ENCODE peak calls at places on chromosomes 6 and 20, in ten cellular contexts. X is PC-3, G is neural crest cell, A is bronchial epithelial cell, D is colonic mucosa, V is astrocyte of the spinal cord, L is GM13976, W is endothelial cell, Z is omental fat pad, F is nephron progenitor cell. R is an unnamed sample.

GRCh38 chr20:13355386-13355785 is 134.3 kb downstream of the ISM1 start:
- DNase-seq in D (no peak), W (no peak), L (no peak), V (no peak), Z (no peak), G (no peak), F (no peak), X (no peak), A (peak), R (no peak)

GRCh38 chr20:9839626-9840025 is 750 bp upstream of the PAK5 start:
- DNase-seq in D (no peak), A (peak), V (no peak), G (no peak), X (no peak), F (no peak), W (no peak), Z (no peak), L (no peak), R (no peak)

GRCh38 chr6:51025082-51025777 is 206.6 kb downstream of the TFAP2B start:
- DNase-seq in A (peak), G (no peak), F (no peak), Z (no peak), V (peak), X (peak), D (no peak), L (no peak), W (no peak), R (no peak)

GRCh38 chr6:15662246-15663056 is at the start of gene DTNBP1:
- DNase-seq in D (peak), F (peak), X (peak), G (peak), W (peak), L (peak), A (peak), Z (peak), V (peak), R (peak)

GRCh38 chr6:11384531-11385309 is 152.3 kb upstream of the NEDD9 start:
- DNase-seq in X (no peak), F (no peak), A (no peak), W (no peak), V (peak), D (no peak), Z (no peak), L (no peak), G (no peak), R (no peak)

GRCh38 chr6:149648148-149649145 is at the start of gene KATNA1:
- DNase-seq in F (peak), X (peak), D (peak), G (peak), L (peak), A (peak), V (peak), W (peak), Z (peak), R (peak)

GRCh38 chr6:136979206-136979605 is 57.1 kb downstream of the SLC35D3 start:
- DNase-seq in A (no peak), V (no peak), W (no peak), Z (no peak), G (no peak), F (peak), L (no peak), X (no peak), D (no peak), R (no peak)

GRCh38 chr20:35339007-35339406 is 46.8 kb upstream of the FAM83C start:
- DNase-seq in W (no peak), G (no peak), F (no peak), L (no peak), D (no peak), Z (no peak), X (peak), A (peak), V (peak), R (no peak)

GRCh38 chr6:78589426-78589825 is 277.9 kb upstream of the IRAK1BP1 start:
- DNase-seq in Z (no peak), X (no peak), G (no peak), F (no peak), V (no peak), A (no peak), L (no peak), D (no peak), W (no peak), R (no peak)

GRCh38 chr6:88045521-88046136 is 2.0 kb upstream of the SPACA1 start:
- DNase-seq in D (no peak), F (no peak), G (no peak), L (no peak), W (no peak), Z (no peak), V (no peak), X (no peak), A (no peak), R (no peak)

GRCh38 chr6:15341311-15341710 is 95.4 kb downstream of the JARID2 start:
- DNase-seq in G (no peak), A (peak), F (no peak), L (no peak), X (peak), Z (no peak), D (no peak), W (no peak), V (no peak), R (no peak)

GRCh38 chr6:129491436-129491835 is 218.5 kb downstream of the ARHGAP18 start:
- DNase-seq in D (no peak), A (no peak), X (peak), L (no peak), G (no peak), V (no peak), F (no peak), W (no peak), Z (no peak), R (no peak)

GRCh38 chr20:56624786-56625681 is 4.1 kb upstream of the TFAP2C start:
- DNase-seq in W (peak), A (no peak), Z (no peak), V (no peak), L (peak), D (no peak), G (no peak), X (no peak), F (peak), R (no peak)

GRCh38 chr6:7196019-7196402 is 88.2 kb downstream of the RREB1 start:
- DNase-seq in V (no peak), L (no peak), A (no peak), Z (no peak), W (no peak), D (no peak), G (no peak), F (no peak), X (peak), R (no peak)

GRCh38 chr6:5305968-5306626 is 44.8 kb downstream of the FARS2 start:
- DNase-seq in D (no peak), X (peak), V (no peak), G (no peak), W (no peak), Z (no peak), F (peak), A (no peak), L (no peak), R (no peak)

GRCh38 chr20:35508493-35509218 is 20.8 kb downstream of the C20orf173 start:
- DNase-seq in G (no peak), W (no peak), X (no peak), V (no peak), A (no peak), Z (no peak), D (no peak), L (no peak), F (no peak), R (no peak)

GRCh38 chr20:63139369-63139768 is 76.6 kb downstream of the YTHDF1 start:
- DNase-seq in X (no peak), Z (no peak), F (no peak), L (no peak), A (no peak), W (no peak), V (no peak), G (no peak), D (no peak), R (no peak)
- TF ChIP-seq CTCF in X (no peak), Z (no peak), F (no peak), L (no peak), A (no peak), W (no peak), V (no peak), G (no peak), D (no peak), R (no peak)

DNA sequence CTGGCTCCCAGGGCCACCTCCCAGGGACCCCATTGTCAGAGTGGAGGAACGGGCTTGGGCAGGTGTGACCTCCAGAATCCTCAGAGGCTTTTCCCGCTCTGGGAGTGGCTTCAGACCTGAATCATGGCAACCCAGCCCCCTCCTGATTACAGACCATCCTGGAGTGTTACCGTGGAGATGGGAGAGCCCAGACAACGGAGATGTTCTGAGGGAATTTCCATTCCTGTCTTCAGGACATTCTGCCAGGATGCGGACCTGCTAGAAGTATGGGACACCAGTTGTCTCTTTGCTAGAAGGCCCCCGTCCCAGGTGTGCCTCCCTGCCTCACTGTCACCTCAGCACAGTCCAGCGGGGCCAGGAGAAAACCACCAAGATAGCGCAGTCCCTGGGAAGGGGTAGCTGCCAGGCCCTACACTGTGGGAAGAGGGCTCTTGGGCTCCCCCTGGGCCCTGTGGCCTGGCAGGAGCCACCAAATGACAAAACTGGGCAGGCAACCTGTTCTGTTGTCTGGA is 109.9 kb downstream of the PSMB1 start:
- DNase-seq in F (no peak), X (no peak), A (no peak), Z (no peak), D (no peak), G (no peak), L (no peak), V (no peak), W (no peak), R (no peak)
- TF ChIP-seq CTCF in F (no peak), X (peak), A (peak), Z (no peak), D (no peak), G (no peak), L (no peak), V (peak), W (no peak), R (no peak)

GRCh38 chr20:1961374-1961773 is 32.5 kb downstream of the PDYN start:
- DNase-seq in X (no peak), W (no peak), L (no peak), G (no peak), A (no peak), F (no peak), Z (no peak), D (no peak), V (no peak), R (no peak)

GRCh38 chr20:1965520-1966278 is 28.2 kb downstream of the PDYN start:
- DNase-seq in A (peak), G (peak), W (peak), V (peak), D (peak), Z (peak), L (peak), X (peak), F (peak), R (peak)

GRCh38 chr20:1964061-1964460 is 29.8 kb downstream of the PDYN start:
- DNase-seq in G (no peak), V (no peak), X (no peak), F (no peak), L (no peak), A (no peak), Z (no peak), D (no peak), W (no peak), R (no peak)

GRCh38 chr20:1968958-1969357 is 24.9 kb downstream of the PDYN start:
- DNase-seq in L (no peak), G (no peak), Z (no peak), A (no peak), F (no peak), X (no peak), V (no peak), D (no peak), W (no peak), R (no peak)

DNA sequence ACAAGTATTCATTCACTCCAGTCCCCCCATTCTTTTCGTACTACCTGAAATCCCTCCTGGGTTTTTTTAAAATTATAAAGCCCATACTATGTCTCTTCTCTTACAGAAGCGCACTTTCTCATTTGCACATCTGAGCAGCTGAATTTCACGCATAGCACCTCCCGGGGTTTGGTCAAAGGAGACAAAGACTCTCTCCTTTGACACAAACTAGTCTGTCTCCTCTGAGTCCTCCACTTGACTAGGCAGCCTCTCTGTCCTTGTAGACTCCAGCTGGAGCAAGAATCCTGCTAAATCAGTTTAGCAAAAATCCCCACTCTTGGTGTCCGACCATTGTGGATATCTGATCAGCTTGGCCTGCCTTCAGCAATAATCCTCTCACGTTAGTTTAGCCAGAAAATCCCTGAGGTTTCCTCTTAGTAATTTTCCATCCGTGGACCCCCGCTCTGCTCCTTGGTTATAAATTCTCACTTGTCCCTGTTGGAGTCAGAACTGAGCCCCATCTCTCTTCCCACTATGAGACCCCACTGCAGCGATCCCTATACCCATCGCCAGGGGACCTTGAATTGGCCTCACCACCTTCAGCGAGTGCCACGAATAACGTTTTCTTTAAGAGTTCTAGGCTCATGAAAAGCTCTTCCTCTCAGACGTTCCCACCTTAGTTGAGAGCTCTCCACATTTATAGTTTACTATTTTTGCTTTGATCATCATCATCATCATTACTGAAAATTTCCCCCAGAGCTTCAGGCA is 29.0 kb downstream of the PDYN start:
- DNase-seq in Z (no peak), L (no peak), G (no peak), F (peak), V (no peak), W (peak), A (no peak), D (no peak), X (no peak), R (no peak)
- TF ChIP-seq CTCF in Z (no peak), L (no peak), G (no peak), F (no peak), V (peak), W (no peak), A (no peak), D (no peak), X (no peak), R (no peak)

GRCh38 chr6:30914076-30914853 is at the start of gene VARS2:
- DNase-seq in W (peak), F (peak), G (peak), V (peak), Z (peak), L (peak), D (peak), A (peak), X (peak), R (peak)
- TF ChIP-seq CTCF in W (no peak), F (no peak), G (peak), V (peak), Z (no peak), L (no peak), D (no peak), A (peak), X (peak), R (peak)

GRCh38 chr6:43950731-43951062 is 176.6 kb downstream of the MRPL14 start:
- DNase-seq in Z (no peak), W (no peak), G (no peak), A (no peak), F (no peak), L (no peak), X (no peak), D (no peak), V (no peak), R (no peak)

GRCh38 chr6:43950206-43950605 is 177.0 kb downstream of the MRPL14 start:
- DNase-seq in L (no peak), Z (no peak), F (no peak), W (no peak), X (no peak), G (no peak), V (no peak), A (no peak), D (no peak), R (no peak)

GRCh38 chr6:43951063-43951755 is 176.0 kb downstream of the MRPL14 start:
- DNase-seq in W (peak), A (no peak), F (peak), X (peak), V (no peak), D (peak), L (no peak), G (peak), Z (no peak), R (no peak)

GRCh38 chr6:43948527-43949450 is 178.5 kb downstream of the MRPL14 start:
- DNase-seq in A (no peak), X (no peak), D (no peak), W (no peak), V (peak), Z (no peak), L (no peak), G (no peak), F (no peak), R (no peak)

GRCh38 chr6:43949451-43950110 is 177.7 kb downstream of the MRPL14 start:
- DNase-seq in X (no peak), D (no peak), F (no peak), Z (no peak), V (no peak), A (no peak), G (no peak), W (no peak), L (no peak), R (no peak)
- TF ChIP-seq CTCF in X (no peak), D (no peak), F (no peak), Z (no peak), V (no peak), A (no peak), G (no peak), W (no peak), L (no peak), R (no peak)

DNA sequence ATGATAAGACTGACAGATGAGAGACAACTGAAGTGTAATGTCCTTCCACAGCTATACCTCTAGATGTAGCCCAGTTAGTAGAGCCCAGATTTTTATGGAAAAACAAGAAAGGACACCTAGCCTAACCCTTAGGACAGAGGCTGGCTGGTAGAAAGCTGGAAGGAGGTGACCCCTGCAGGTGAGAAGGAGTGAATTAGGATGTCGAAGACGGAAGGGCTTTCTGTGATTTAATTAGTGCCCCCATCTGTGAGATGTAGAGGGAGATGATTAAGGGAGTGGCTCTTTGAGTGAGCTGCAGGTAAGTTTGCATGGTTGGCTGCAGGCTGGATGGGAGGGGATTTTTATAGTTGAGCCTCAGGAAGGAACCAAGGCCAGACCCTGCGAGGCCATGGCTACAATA is 82.8 kb downstream of the GFRA4 start:
- DNase-seq in Z (no peak), X (no peak), G (no peak), W (no peak), V (no peak), D (no peak), F (no peak), A (no peak), L (no peak), R (no peak)
- TF ChIP-seq CTCF in Z (no peak), X (no peak), G (no peak), W (no peak), V (no peak), D (no peak), F (no peak), A (no peak), L (no peak), R (no peak)

DNA sequence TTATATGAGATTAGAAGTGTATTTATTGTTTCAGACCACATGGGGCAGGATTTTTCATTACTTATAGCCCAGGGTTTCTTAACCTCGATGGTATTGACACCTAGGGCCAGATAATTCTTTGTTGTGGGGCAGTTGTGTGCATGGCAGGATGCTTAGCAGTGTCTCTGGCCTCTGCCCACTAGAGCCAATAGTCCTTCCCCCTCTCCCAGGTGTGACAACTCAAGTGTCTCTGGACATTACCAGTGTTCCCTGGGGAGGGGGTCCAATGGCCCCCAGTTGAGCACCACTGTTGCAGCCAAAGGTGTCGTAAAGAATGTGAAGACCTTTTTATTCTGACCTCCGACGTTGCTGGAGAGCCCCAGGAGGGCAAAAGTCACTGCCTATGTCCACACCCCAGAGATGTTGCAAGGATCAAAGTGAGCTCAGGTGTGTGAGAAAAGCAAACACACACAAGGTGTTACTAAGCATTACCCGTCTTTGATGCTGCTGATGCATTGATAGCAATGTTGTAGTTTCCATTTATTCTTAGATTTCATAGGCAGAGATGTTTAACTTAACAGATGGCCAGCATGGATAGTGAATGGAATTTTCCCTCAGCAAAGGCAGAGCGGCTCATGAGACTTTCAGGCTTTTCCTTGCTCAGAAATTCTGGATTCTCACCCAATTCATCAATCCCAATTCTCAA is 22.2 kb downstream of the BANF2 start:
- DNase-seq in D (peak), A (no peak), G (no peak), X (peak), Z (no peak), L (no peak), V (no peak), F (no peak), W (no peak), R (no peak)
- TF ChIP-seq CTCF in D (no peak), A (peak), G (peak), X (peak), Z (no peak), L (no peak), V (no peak), F (no peak), W (no peak), R (no peak)